ENCODE peak calls at places on chromosomes 13 and 19, in five cellular contexts. I, B, T, M and X are unnamed samples.
A peak's percentile ranks its signal among the peaks of the same experiment; 100 is the strongest.

GRCh38 chr19:12676384-12676792 is 5.3 kb downstream of the DHPS start:
- DNase-seq in I (peak; percentile 64), B (peak; percentile 61), T (peak; percentile 71), M (peak; percentile 70), X (peak; percentile 88)

GRCh38 chr19:51458051-51458645 is at the start of gene SIGLEC8:
- DNase-seq in I (no peak), B (no peak), T (no peak), M (no peak), X (no peak)

GRCh38 chr19:51830263-51830662 is 35.3 kb downstream of the FPR3 start:
- DNase-seq in I (no peak), B (no peak), T (peak; percentile 68), M (peak; percentile 13), X (no peak)

GRCh38 chr13:36493046-36493445 is 60.8 kb downstream of the CCNA1 start:
- DNase-seq in I (no peak), B (no peak), T (no peak), M (no peak), X (no peak)

GRCh38 chr13:20709782-20710181 is 6.3 kb downstream of the IL17D start:
- DNase-seq in I (no peak), B (no peak), T (no peak), M (no peak), X (no peak)

GRCh38 chr19:6066661-6067646 is 43.3 kb downstream of the RFX2 start:
- DNase-seq in I (peak; percentile 36), B (peak; percentile 75), T (peak; percentile 83), M (peak; percentile 82), X (no peak)

GRCh38 chr13:44932171-44932849 is 57.0 kb downstream of the NUFIP1 start:
- DNase-seq in I (no peak), B (no peak), T (no peak), M (peak; percentile 70), X (no peak)

GRCh38 chr13:92255533-92255932 is 857.1 kb downstream of the GPC5 start:
- DNase-seq in I (no peak), B (no peak), T (no peak), M (peak; percentile 3), X (no peak)

GRCh38 chr13:113551081-113552000 is 33.2 kb upstream of the TFDP1 start:
- DNase-seq in I (no peak), B (no peak), T (no peak), M (no peak), X (no peak)

GRCh38 chr13:57123660-57124059 is 17.1 kb upstream of the PRR20A start:
- DNase-seq in I (no peak), B (no peak), T (no peak), M (no peak), X (no peak)

GRCh38 chr13:103671547-103671946 is 605.3 kb upstream of the SLC10A2 start:
- DNase-seq in I (no peak), B (no peak), T (no peak), M (no peak), X (no peak)

GRCh38 chr19:18871543-18871942 is 24.4 kb downstream of the CERS1 start:
- DNase-seq in I (no peak), B (no peak), T (no peak), M (no peak), X (no peak)

GRCh38 chr13:51832471-51833152 is 12.4 kb downstream of the TMEM272 start:
- DNase-seq in I (no peak), B (no peak), T (peak; percentile 85), M (peak; percentile 18), X (no peak)

GRCh38 chr19:873084-874019 is 13.9 kb downstream of the CFD start:
- DNase-seq in I (peak; percentile 57), B (no peak), T (peak; percentile 13), M (peak; percentile 90), X (peak; percentile 70)

GRCh38 chr19:37977992-37978391 is 71.0 kb downstream of the SIPA1L3 start:
- DNase-seq in I (no peak), B (peak; percentile 73), T (no peak), M (peak; percentile 43), X (peak; percentile 7)

GRCh38 chr19:29922972-29923371 is 19.1 kb upstream of the URI1 start:
- DNase-seq in I (no peak), B (no peak), T (no peak), M (no peak), X (no peak)

GRCh38 chr19:1968279-1969175 is 27.6 kb downstream of the CSNK1G2 start:
- DNase-seq in I (no peak), B (no peak), T (no peak), M (no peak), X (no peak)

GRCh38 chr13:46369506-46370268 is 17.4 kb downstream of the RUBCNL start:
- DNase-seq in I (no peak), B (no peak), T (no peak), M (peak; percentile 81), X (no peak)

GRCh38 chr19:35545855-35546381 is 492 bp downstream of the TMEM147 start:
- DNase-seq in I (peak; percentile 32), B (peak; percentile 85), T (peak; percentile 6), M (no peak), X (peak; percentile 68)

GRCh38 chr19:38371081-38371480 is 3.3 kb upstream of the PSMD8 start:
- DNase-seq in I (no peak), B (no peak), T (no peak), M (no peak), X (no peak)

GRCh38 chr19:44745386-44745831 is 3.1 kb upstream of the BCL3 start:
- DNase-seq in I (no peak), B (no peak), T (no peak), M (peak; percentile 84), X (no peak)

GRCh38 chr13:49711218-49711863 is 20.1 kb upstream of the EBPL start:
- DNase-seq in I (no peak), B (no peak), T (no peak), M (peak; percentile 94), X (no peak)

GRCh38 chr13:52848455-52849190 is at the start of gene PCDH8:
- DNase-seq in I (no peak), B (peak; percentile 92), T (no peak), M (no peak), X (no peak)

GRCh38 chr19:21202865-21203494 is 61.1 kb downstream of the ZNF431 start:
- DNase-seq in I (no peak), B (no peak), T (peak; percentile 34), M (peak; percentile 48), X (no peak)

GRCh38 chr19:14114854-14115253 is 2.7 kb downstream of the PRKACA start:
- DNase-seq in I (peak; percentile 32), B (no peak), T (peak; percentile 53), M (no peak), X (peak; percentile 69)